ENCODE peak calls at places on chromosomes 3 and 15, in ten cellular contexts. Q, I, T, V, O, N, P, K, U and R are unnamed samples.

GRCh38 chr15:71294251-71294635 is 179.0 kb downstream of the THSD4 start:
- DNase-seq in Q (no peak), I (no peak), T (no peak), V (no peak), O (no peak), N (no peak), P (no peak), K (no peak), U (no peak), R (no peak)

GRCh38 chr15:75203908-75204263 is 2.2 kb downstream of the C15orf39 start:
- DNase-seq in Q (no peak), I (no peak), T (no peak), V (no peak), O (no peak), N (no peak), P (no peak), K (no peak), U (no peak), R (no peak)

GRCh38 chr3:42122261-42123011 is 31.3 kb downstream of the TRAK1 start:
- DNase-seq in Q (no peak), I (no peak), T (peak), V (no peak), O (no peak), N (no peak), P (no peak), K (no peak), U (no peak), R (no peak)

GRCh38 chr3:141901914-141902313 is 25.5 kb downstream of the ATP1B3 start:
- DNase-seq in Q (no peak), I (no peak), T (no peak), V (no peak), O (no peak), N (no peak), P (no peak), K (no peak), U (no peak), R (peak)

GRCh38 chr3:182276512-182276911 is 516.8 kb upstream of the ATP11B start:
- DNase-seq in Q (no peak), I (no peak), T (no peak), V (no peak), O (no peak), N (no peak), P (no peak), K (no peak), U (no peak), R (no peak)

GRCh38 chr3:139537325-139537724 is 2.2 kb downstream of the RBP1 start:
- DNase-seq in Q (no peak), I (no peak), T (peak), V (no peak), O (no peak), N (peak), P (no peak), K (no peak), U (no peak), R (no peak)

GRCh38 chr3:61936344-61936937 is 375.1 kb downstream of the PTPRG start:
- DNase-seq in Q (no peak), I (no peak), T (peak), V (peak), O (no peak), N (peak), P (no peak), K (no peak), U (no peak), R (no peak)

GRCh38 chr3:13650210-13651056 is 101.5 kb downstream of the FBLN2 start:
- DNase-seq in Q (no peak), I (peak), T (peak), V (peak), O (peak), N (peak), P (peak), K (peak), U (no peak), R (peak)

GRCh38 chr15:69065981-69066645 is 51.6 kb downstream of the NOX5 start:
- DNase-seq in Q (no peak), I (no peak), T (no peak), V (no peak), O (no peak), N (no peak), P (no peak), K (no peak), U (no peak), R (no peak)